ENCODE peak calls at places on chromosomes 11 and 22, in nine cellular contexts. P is NCI-H1092 treated with DMSO at 0.1 percent for 48 hours; F is effector memory CD4-positive, alpha-beta T cell; D is astrocyte of the spinal cord; W is cardiac fibroblast; H is upper lobe of left lung; U is naive thymus-derived CD8-positive, alpha-beta T cell; O is caudate nucleus; X is fibroblast of lung. Y is an unnamed sample.

GRCh38 chr11:86274503-86274902 is 27.5 kb upstream of the HIKESHI start:
- DNase-seq in W (no peak), H (no peak), X (no peak), D (no peak), P (no peak), F (no peak), O (no peak), U (no peak), Y (no peak)

GRCh38 chr11:113382121-113382520 is 5.5 kb upstream of the ANKK1 start:
- DNase-seq in U (no peak), F (no peak), W (no peak), D (no peak), X (no peak), O (no peak), P (no peak), H (no peak), Y (no peak)

GRCh38 chr11:47071871-47072270 is 104.8 kb downstream of the ARFGAP2 start:
- DNase-seq in D (no peak), P (no peak), O (no peak), F (no peak), W (no peak), X (peak; percentile 21), U (no peak), H (no peak), Y (no peak)

GRCh38 chr11:11396290-11397042 is 43.4 kb upstream of the CSNK2A3 start:
- DNase-seq in P (no peak), D (peak; percentile 83), F (no peak), W (peak; percentile 90), O (no peak), U (no peak), H (no peak), X (peak; percentile 80), Y (no peak)

GRCh38 chr22:38132136-38132535 is 21.7 kb upstream of the BAIAP2L2 start:
- DNase-seq in W (no peak), H (no peak), O (no peak), P (no peak), F (no peak), U (no peak), X (no peak), D (no peak), Y (no peak)

GRCh38 chr22:37018815-37019308 is 385 bp downstream of the TST start:
- DNase-seq in F (no peak), X (peak; percentile 70), U (no peak), O (no peak), D (peak; percentile 52), P (no peak), H (peak; percentile 62), W (peak; percentile 37), Y (no peak)

GRCh38 chr11:107457558-107458271 is at the start of gene CWF19L2:
- DNase-seq in P (peak; percentile 97), X (peak; percentile 97), D (peak; percentile 96), W (peak; percentile 97), F (peak; percentile 80), U (peak; percentile 83), O (peak; percentile 24), H (peak; percentile 91), Y (peak; percentile 93)

GRCh38 chr11:113782134-113782533 is 2.5 kb downstream of the CLDN25 start:
- DNase-seq in H (no peak), D (no peak), W (no peak), F (no peak), X (no peak), P (no peak), U (no peak), O (no peak), Y (no peak)

GRCh38 chr22:42214625-42215415 is 55.6 kb downstream of the TCF20 start:
- DNase-seq in O (peak; percentile 31), W (no peak), X (no peak), F (no peak), U (no peak), P (no peak), D (peak; percentile 58), H (no peak), Y (no peak)

GRCh38 chr22:22825213-22825593 is 62.4 kb upstream of the IGLL5 start:
- DNase-seq in W (no peak), U (no peak), F (no peak), D (no peak), P (no peak), O (no peak), X (no peak), H (no peak), Y (no peak)

GRCh38 chr22:46053563-46054090 is 76.7 kb upstream of the WNT7B start:
- DNase-seq in O (no peak), H (peak; percentile 84), P (no peak), D (peak; percentile 61), U (peak; percentile 46), X (peak; percentile 60), W (peak; percentile 59), F (no peak), Y (peak; percentile 63)

GRCh38 chr11:117819096-117820040 is 5.2 kb downstream of the FXYD2 start:
- DNase-seq in D (peak; percentile 71), W (peak; percentile 79), U (no peak), X (peak; percentile 84), O (no peak), H (peak; percentile 46), F (no peak), P (peak; percentile 67), Y (no peak)

GRCh38 chr11:2539761-2540520 is 95.1 kb downstream of the KCNQ1 start:
- DNase-seq in U (no peak), H (no peak), D (no peak), X (no peak), F (no peak), W (no peak), P (peak; percentile 27), O (no peak), Y (no peak)

GRCh38 chr11:111697910-111698309 is 68.3 kb downstream of the PPP2R1B start:
- DNase-seq in H (no peak), D (no peak), W (no peak), U (no peak), P (no peak), X (no peak), O (no peak), F (no peak), Y (no peak)

GRCh38 chr11:74524978-74525377 is 31.5 kb upstream of the LIPT2 start:
- DNase-seq in F (no peak), W (no peak), H (no peak), O (no peak), P (no peak), D (no peak), X (no peak), U (no peak), Y (no peak)

GRCh38 chr11:20137637-20138036 is 22.6 kb downstream of the DBX1 start:
- DNase-seq in P (no peak), D (no peak), F (no peak), W (no peak), O (no peak), U (no peak), X (no peak), H (no peak), Y (no peak)

GRCh38 chr11:110092577-110093406 is at the start of gene ZC3H12C:
- DNase-seq in U (no peak), H (peak; percentile 92), D (peak; percentile 86), P (peak; percentile 96), F (no peak), W (peak; percentile 88), O (peak; percentile 23), X (peak; percentile 93), Y (peak; percentile 48)

GRCh38 chr22:17832665-17833064 is 58.4 kb upstream of the BID start:
- DNase-seq in U (no peak), P (no peak), W (no peak), X (no peak), F (no peak), H (no peak), D (no peak), O (no peak), Y (no peak)

GRCh38 chr11:64086263-64086938 is 50.7 kb downstream of the FLRT1 start:
- DNase-seq in P (no peak), W (peak; percentile 7), U (no peak), D (no peak), O (peak; percentile 45), X (peak; percentile 75), H (no peak), F (no peak), Y (no peak)

GRCh38 chr22:19355413-19356157 is 64.1 kb upstream of the CLTCL1 start:
- DNase-seq in U (no peak), X (no peak), W (no peak), H (no peak), O (no peak), P (no peak), D (no peak), F (no peak), Y (no peak)

GRCh38 chr11:9692696-9693095 is 28.8 kb downstream of the SWAP70 start:
- DNase-seq in F (no peak), O (no peak), H (no peak), X (no peak), D (no peak), U (no peak), P (no peak), W (no peak), Y (no peak)

GRCh38 chr22:42427211-42427610 is 5.0 kb downstream of the NFAM1 start:
- DNase-seq in F (no peak), P (no peak), H (no peak), U (no peak), W (no peak), D (no peak), X (no peak), O (no peak), Y (no peak)

GRCh38 chr11:64842366-64842759 is 2.1 kb downstream of the CDC42BPG start:
- DNase-seq in U (no peak), P (no peak), O (no peak), F (no peak), X (no peak), D (no peak), W (no peak), H (no peak), Y (no peak)

GRCh38 chr11:27383645-27384044 is 20.6 kb upstream of the CCDC34 start:
- DNase-seq in W (no peak), P (no peak), X (no peak), F (no peak), U (no peak), H (no peak), O (no peak), D (no peak), Y (no peak)

GRCh38 chr11:132976115-132976514 is 556.2 kb downstream of the OPCML start:
- DNase-seq in X (no peak), D (no peak), U (no peak), F (no peak), P (no peak), H (no peak), W (no peak), O (no peak), Y (no peak)

GRCh38 chr11:62108971-62109391 is 14.8 kb upstream of the INCENP start:
- DNase-seq in X (no peak), F (no peak), W (peak; percentile 70), H (no peak), U (no peak), D (peak; percentile 53), P (no peak), O (no peak), Y (no peak)